ENCODE peak calls at places on chromosomes 11 and 22, in seven cellular contexts. S is IMR-90, O is hepatocyte, T is neural crest cell, Q is AG04449, R is left ventricle myocardium inferior, B is brain microvascular endothelial cell. U is an unnamed sample.

GRCh38 chr11:223921-224320 is 12.2 kb downstream of the SIRT3 start:
- DNase-seq in O (no peak), T (no peak), R (no peak), Q (no peak), B (no peak), S (no peak), U (no peak)

GRCh38 chr11:57276857-57277505 is 39.9 kb upstream of the APLNR start:
- DNase-seq in S (peak), Q (no peak), T (no peak), B (no peak), R (no peak), O (no peak), U (no peak)

GRCh38 chr22:16717699-16718558 is 107.3 kb downstream of the XKR3 start:
- DNase-seq in B (no peak), R (no peak), T (no peak), S (no peak), O (no peak), Q (no peak), U (no peak)

GRCh38 chr22:40348025-40348658 is 1.8 kb downstream of the ADSL start:
- DNase-seq in B (peak), S (peak), Q (no peak), R (no peak), T (peak), O (peak), U (peak)

GRCh38 chr22:44884968-44885805 is 124.6 kb downstream of the PHF21B start:
- DNase-seq in O (peak), Q (no peak), S (no peak), R (no peak), T (no peak), B (no peak), U (no peak)

GRCh38 chr11:93507517-93507916 is 35.7 kb downstream of the SMCO4 start:
- DNase-seq in R (no peak), O (no peak), Q (no peak), S (no peak), B (no peak), T (no peak), U (no peak)

GRCh38 chr11:44738791-44739190 is 12.0 kb downstream of the TSPAN18 start:
- DNase-seq in O (no peak), R (no peak), T (no peak), Q (no peak), B (no peak), S (no peak), U (no peak)

GRCh38 chr11:95977534-95978174 is 53.7 kb upstream of the MTMR2 start:
- DNase-seq in S (peak), R (no peak), B (peak), Q (no peak), O (no peak), T (no peak), U (peak)

GRCh38 chr22:29607426-29607825 is 4.0 kb downstream of the NF2 start:
- DNase-seq in R (no peak), O (no peak), T (no peak), Q (no peak), B (no peak), S (no peak), U (no peak)

GRCh38 chr11:117684111-117684510 is 112.9 kb downstream of the DSCAML1 start:
- DNase-seq in R (no peak), O (no peak), T (no peak), Q (no peak), B (no peak), S (no peak), U (no peak)

GRCh38 chr11:79054636-79055035 is 386.2 kb downstream of the TENM4 start:
- DNase-seq in T (no peak), S (peak), Q (no peak), B (peak), O (no peak), R (no peak), U (peak)

GRCh38 chr11:10651579-10652361 is 41.8 kb downstream of the IRAG1 start:
- DNase-seq in Q (no peak), R (no peak), T (no peak), S (no peak), O (no peak), B (no peak), U (no peak)

GRCh38 chr11:45022294-45023064 is 71.8 kb upstream of the TP53I11 start:
- DNase-seq in O (no peak), B (no peak), R (no peak), S (peak), Q (no peak), T (no peak), U (peak)

GRCh38 chr11:13772223-13773046 is 104.0 kb downstream of the FAR1 start:
- DNase-seq in S (peak), R (no peak), Q (peak), B (peak), T (peak), O (peak), U (peak)
- TF ChIP-seq CTCF in S (peak), R (peak), Q (peak), B (peak), T (peak), O (peak), U (peak)

GRCh38 chr11:125428486-125429173 is 67.4 kb downstream of the FEZ1 start:
- DNase-seq in T (no peak), R (no peak), O (no peak), Q (no peak), S (no peak), B (no peak), U (no peak)
- TF ChIP-seq CTCF in T (no peak), R (no peak), O (no peak), Q (no peak), S (no peak), B (no peak), U (no peak)

GRCh38 chr22:50271519-50271970 is 1.4 kb upstream of the MAPK11 start:
- DNase-seq in B (no peak), R (peak), S (peak), O (peak), Q (no peak), T (peak), U (no peak)
- TF ChIP-seq CTCF in B (peak), R (peak), S (peak), O (peak), Q (peak), T (no peak), U (peak)

GRCh38 chr11:124402326-124402922 is 3.6 kb upstream of the OR8B3 start:
- DNase-seq in R (peak), Q (peak), S (peak), B (peak), O (peak), T (peak), U (peak)
- TF ChIP-seq CTCF in R (peak), Q (peak), S (peak), B (peak), O (peak), T (peak), U (peak)

GRCh38 chr11:6995703-6996102 is 24.4 kb downstream of the ZNF214 start:
- DNase-seq in Q (no peak), B (no peak), T (no peak), S (no peak), R (no peak), O (no peak), U (no peak)
- TF ChIP-seq CTCF in Q (no peak), B (peak), T (no peak), S (no peak), R (no peak), O (no peak), U (no peak)

GRCh38 chr11:68074584-68075352 is 35.9 kb downstream of the TCIRG1 start:
- DNase-seq in S (no peak), O (no peak), T (no peak), B (no peak), R (no peak), Q (no peak), U (no peak)

GRCh38 chr11:68081691-68082090 is 39.5 kb downstream of the CHKA start:
- DNase-seq in S (no peak), B (no peak), Q (no peak), T (no peak), R (no peak), O (no peak), U (no peak)

GRCh38 chr11:68071281-68072048 is 32.6 kb downstream of the TCIRG1 start:
- DNase-seq in B (no peak), O (no peak), R (no peak), Q (no peak), S (no peak), T (no peak), U (no peak)

GRCh38 chr11:68077617-68078592 is 39.1 kb downstream of the TCIRG1 start:
- DNase-seq in T (no peak), R (no peak), B (no peak), Q (no peak), S (peak), O (no peak), U (no peak)

DNA sequence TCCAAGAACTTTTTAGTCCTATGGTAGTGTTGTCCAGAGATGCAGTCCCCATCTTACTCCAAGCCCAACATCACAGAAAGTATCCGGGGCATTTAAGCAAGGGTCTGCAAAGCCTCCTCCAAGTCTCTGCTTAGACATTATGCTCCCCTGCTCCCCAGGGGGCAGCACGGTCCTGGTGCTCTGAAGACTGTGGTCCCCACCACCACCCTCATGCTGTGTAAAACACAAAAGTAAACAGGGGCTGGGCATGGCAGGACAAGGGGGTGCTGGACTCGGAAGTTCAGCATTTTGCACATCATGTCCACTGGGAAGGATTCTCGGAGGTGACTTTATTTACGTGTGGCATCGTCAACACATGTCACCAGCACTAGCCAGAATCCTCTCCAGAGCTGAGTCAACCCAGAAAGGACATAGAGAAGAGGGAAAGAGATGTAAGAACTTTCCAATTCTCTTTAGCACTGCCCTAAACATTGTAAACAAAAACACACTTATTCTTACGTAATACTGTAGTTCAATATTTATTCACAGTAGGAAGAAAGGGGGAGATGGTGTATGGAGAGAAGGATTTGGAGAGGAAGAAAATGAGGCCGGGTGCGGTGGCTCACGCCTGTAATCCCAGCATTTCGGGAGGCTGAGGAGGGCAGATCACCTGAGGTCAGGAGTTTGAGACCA is 37.7 kb downstream of the TCIRG1 start:
- DNase-seq in Q (no peak), R (no peak), S (no peak), B (no peak), O (no peak), T (no peak), U (no peak)
- TF ChIP-seq CTCF in Q (no peak), R (peak), S (peak), B (peak), O (peak), T (no peak), U (peak)

DNA sequence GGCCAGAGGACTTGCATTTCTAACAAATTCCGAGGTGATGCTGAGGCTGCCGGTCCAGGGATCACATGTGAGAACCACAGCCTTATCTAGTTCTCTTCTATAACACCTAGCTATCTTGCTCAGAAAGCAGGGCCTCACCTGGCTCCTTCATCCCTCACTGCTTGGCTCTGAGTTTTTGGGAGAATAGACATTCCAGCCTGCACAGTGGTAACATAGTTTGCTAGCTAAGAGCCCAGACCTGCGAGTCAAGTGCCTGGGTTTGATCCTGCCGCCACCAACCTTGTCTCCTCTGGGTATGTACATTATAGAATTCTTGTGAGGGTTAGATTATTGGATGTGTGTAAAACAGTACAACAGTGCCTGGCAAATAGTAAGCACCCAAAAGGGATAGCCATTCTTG is 13.5 kb upstream of the POU2AF1 start:
- DNase-seq in O (no peak), Q (no peak), T (no peak), S (no peak), R (no peak), B (no peak), U (no peak)
- TF ChIP-seq CTCF in O (no peak), Q (no peak), T (no peak), S (no peak), R (no peak), B (no peak), U (no peak)

GRCh38 chr22:25172153-25172552 is 27.5 kb upstream of the CRYBB3 start:
- DNase-seq in R (no peak), B (no peak), S (no peak), Q (no peak), O (peak), T (no peak), U (no peak)
- TF ChIP-seq CTCF in R (peak), B (peak), S (no peak), Q (no peak), O (peak), T (peak), U (peak)

U was measured in HFFc6.